ENCODE peak calls at places on chromosomes 1 and 21, in five cellular contexts. O, K, Q, L and W are unnamed samples.

GRCh38 chr1:229129306-229130027 is 141.4 kb upstream of the RAB4A start:
- DNase-seq in L (no peak), Q (no peak), O (no peak), K (no peak), W (peak; percentile 43)

GRCh38 chr1:188240772-188241406 is 1412.1 kb downstream of the PLA2G4A start:
- DNase-seq in Q (no peak), O (no peak), K (no peak), L (no peak), W (no peak)

GRCh38 chr1:226975259-226975908 is 35.3 kb downstream of the COQ8A start:
- DNase-seq in L (no peak), K (no peak), O (no peak), Q (no peak), W (no peak)

GRCh38 chr1:229068266-229069043 is 202.5 kb upstream of the RAB4A start:
- DNase-seq in K (no peak), O (peak; percentile 69), Q (no peak), L (no peak), W (no peak)

GRCh38 chr1:159076438-159076752 is 171 bp downstream of the AIM2 start:
- DNase-seq in L (no peak), O (no peak), Q (no peak), K (no peak), W (peak; percentile 60)

GRCh38 chr1:152878042-152878441 is at the start of gene SMCP:
- DNase-seq in K (no peak), Q (no peak), O (no peak), L (no peak), W (no peak)

GRCh38 chr1:227318003-227318851 is at the start of gene CDC42BPA:
- DNase-seq in L (peak; percentile 87), K (peak; percentile 92), O (peak; percentile 88), Q (peak; percentile 44), W (no peak)

GRCh38 chr1:38696371-38696770 is 163.2 kb downstream of the RRAGC start:
- DNase-seq in Q (no peak), O (no peak), K (no peak), L (no peak), W (no peak)

GRCh38 chr1:47725732-47726495 is 271.3 kb downstream of the TRABD2B start:
- DNase-seq in L (peak; percentile 85), Q (peak; percentile 45), O (peak; percentile 78), K (peak; percentile 89), W (peak; percentile 72)

GRCh38 chr21:41768371-41769042 is 1.7 kb upstream of the RIPK4 start:
- DNase-seq in Q (no peak), L (peak; percentile 90), K (peak; percentile 66), O (peak; percentile 51), W (peak; percentile 38)
- TF ChIP-seq CTCF in Q (peak; percentile 52), L (no peak), K (peak; percentile 50), O (peak; percentile 15), W (peak; percentile 45)

DNA sequence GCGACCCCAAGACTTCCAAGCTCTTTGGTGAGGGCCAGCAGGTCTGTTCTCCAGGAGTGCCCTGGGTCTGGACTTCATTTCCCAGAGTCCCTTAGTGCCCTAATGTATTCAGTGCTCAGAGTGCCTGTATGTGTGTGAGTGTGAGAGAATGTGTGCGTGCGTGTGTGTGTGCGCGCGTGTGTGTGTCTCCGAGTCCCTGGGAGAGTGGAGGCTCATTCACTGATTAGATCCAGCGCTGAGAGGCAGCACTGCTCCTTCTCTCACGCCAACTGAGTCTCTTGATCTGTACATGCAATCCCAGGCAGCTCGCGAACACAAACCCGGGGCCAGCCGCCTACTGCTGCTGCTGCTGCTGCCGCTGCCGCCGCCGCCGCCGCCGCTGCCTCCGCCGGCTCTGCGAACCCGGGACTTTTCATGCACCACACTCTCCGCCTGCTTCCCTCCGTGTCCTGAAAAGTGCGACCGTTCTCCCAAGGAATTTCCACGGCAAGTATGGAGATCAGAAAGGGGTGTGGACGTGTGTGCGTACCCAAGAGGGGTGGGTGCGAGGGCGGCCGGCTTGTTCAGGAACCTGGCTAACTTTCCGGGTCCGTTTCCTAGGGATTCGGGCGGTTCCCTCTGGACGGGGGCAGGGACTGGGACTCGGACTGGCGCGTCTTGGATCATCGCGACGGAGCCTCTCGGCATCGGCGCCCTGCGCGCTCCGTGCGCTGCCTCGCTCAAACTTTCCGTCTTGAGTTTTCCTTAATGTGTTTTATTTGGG is at the start of gene RNF220:
- DNase-seq in L (peak; percentile 61), Q (peak; percentile 3), O (peak; percentile 64), K (peak; percentile 84), W (no peak)
- TF ChIP-seq CTCF in L (no peak), Q (no peak), O (no peak), K (no peak), W (no peak)

DNA sequence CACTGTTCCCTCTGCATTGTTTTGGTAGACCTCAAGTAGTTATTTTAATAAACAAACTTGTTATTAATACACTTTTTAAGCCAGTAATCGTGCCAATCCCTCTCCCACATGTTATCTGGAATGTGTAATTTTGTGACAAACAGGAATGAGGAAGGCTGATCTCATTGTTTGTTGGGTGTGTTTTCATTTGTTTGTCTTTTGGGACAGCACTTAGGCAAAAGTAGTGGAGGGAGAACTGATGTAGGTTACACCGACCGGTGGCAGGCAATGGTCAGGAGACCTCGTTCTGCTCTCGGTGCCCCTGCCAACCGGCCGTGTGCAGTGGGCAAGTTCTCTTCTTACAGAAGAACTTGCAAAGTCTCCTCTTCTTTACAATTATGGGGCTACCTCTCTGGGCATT is 99.8 kb downstream of the HUNK start:
- DNase-seq in O (no peak), K (no peak), L (no peak), Q (no peak), W (no peak)
- TF ChIP-seq CTCF in O (no peak), K (no peak), L (no peak), Q (no peak), W (no peak)

DNA sequence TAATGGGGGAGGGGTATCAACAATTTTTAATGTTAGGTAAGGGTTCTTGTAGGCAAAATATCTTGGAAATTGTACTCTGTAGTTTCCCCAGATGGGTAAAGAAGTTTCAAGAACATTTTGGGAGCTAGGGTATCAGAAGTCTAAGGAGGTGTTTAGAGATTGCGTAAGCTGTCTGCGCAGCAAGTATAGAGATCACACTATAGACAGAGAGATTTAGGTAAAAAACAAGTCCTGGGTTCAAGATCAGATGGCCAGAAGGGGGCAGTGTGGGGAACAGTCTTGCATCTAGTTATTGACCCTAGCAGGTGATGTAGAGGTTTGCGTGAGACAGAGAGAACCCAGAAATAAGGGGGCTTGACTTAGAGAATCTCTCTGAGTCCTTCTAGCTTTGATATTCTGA is 80.8 kb downstream of the S1PR1 start:
- DNase-seq in O (no peak), K (no peak), Q (no peak), L (no peak), W (no peak)
- TF ChIP-seq CTCF in O (no peak), K (no peak), Q (no peak), L (no peak), W (peak; percentile 49)